ENCODE peak calls at places on chromosomes 2 and 18, in seven cellular contexts. P is T-cell; A is right lobe of liver; K is left ventricle myocardium inferior; Z is stimulated activated CD4-positive, alpha-beta T cell treated with anti-CD3 and anti-CD28 coated beads, Interleukin-12 subunit alpha, Interleukin-12 subunit beta, amount 100 ng/mL, for 4 hours; G is HTR-8/SVneo; O is left lung. C is an unnamed sample.
A peak's percentile ranks its signal among the peaks of the same experiment; 100 is the strongest.

GRCh38 chr2:105746177-105747080 is 1.7 kb downstream of the NCK2 start:
- DNase-seq in P (peak; percentile 64), A (peak; percentile 75), K (peak; percentile 58), Z (peak; percentile 89), G (no peak), O (peak; percentile 82), C (no peak)

GRCh38 chr2:96947949-96948348 is 38.4 kb downstream of the FAM178B start:
- DNase-seq in P (no peak), A (no peak), K (no peak), Z (no peak), G (no peak), O (no peak), C (no peak)

GRCh38 chr18:48263913-48264506 is 145.2 kb downstream of the ZBTB7C start:
- DNase-seq in P (no peak), A (no peak), K (no peak), Z (no peak), G (no peak), O (no peak), C (no peak)

GRCh38 chr2:57448816-57449215 is 597.8 kb upstream of the VRK2 start:
- DNase-seq in P (no peak), A (no peak), K (no peak), Z (no peak), G (no peak), O (no peak), C (no peak)

GRCh38 chr18:56645415-56646016 is 5.6 kb upstream of the WDR7 start:
- DNase-seq in P (no peak), A (no peak), K (no peak), Z (no peak), G (no peak), O (no peak), C (no peak)

GRCh38 chr2:20674974-20675679 is 8.2 kb downstream of the GDF7 start:
- DNase-seq in P (no peak), A (peak; percentile 61), K (no peak), Z (no peak), G (peak; percentile 78), O (no peak), C (peak; percentile 36)

GRCh38 chr2:602571-603366 is 74.4 kb downstream of the TMEM18 start:
- DNase-seq in P (no peak), A (no peak), K (no peak), Z (no peak), G (no peak), O (no peak), C (peak; percentile 91)

GRCh38 chr2:54657664-54658083 is 65.8 kb upstream of the EML6 start:
- DNase-seq in P (no peak), A (peak; percentile 55), K (peak; percentile 59), Z (peak; percentile 38), G (peak; percentile 43), O (peak; percentile 59), C (no peak)

GRCh38 chr18:36141576-36141975 is 11.9 kb downstream of the ELP2 start:
- DNase-seq in P (no peak), A (no peak), K (no peak), Z (no peak), G (no peak), O (no peak), C (no peak)

GRCh38 chr2:20638014-20638413 is 12.9 kb downstream of the HS1BP3 start:
- DNase-seq in P (no peak), A (no peak), K (peak; percentile 14), Z (no peak), G (no peak), O (no peak), C (no peak)

C was measured in PC-9.